ENCODE peak calls at places on chromosomes 13 and 19, in four cellular contexts. T is Calu3, P is left cardiac atrium, X is HFFc6. O is an unnamed sample.

GRCh38 chr19:58346961-58347929 is 6.0 kb downstream of the A1BG start:
- DNase-seq in P (peak), X (peak), T (no peak), O (peak)

GRCh38 chr13:113151745-113152707 is 6.4 kb upstream of the PROZ start:
- DNase-seq in X (peak), T (no peak), P (no peak), O (no peak)

GRCh38 chr13:36724141-36724540 is 50.3 kb downstream of the SERTM1 start:
- DNase-seq in T (no peak), X (no peak), P (no peak), O (no peak)

GRCh38 chr13:49400755-49401659 is 42.9 kb downstream of the CAB39L start:
- DNase-seq in T (peak), P (no peak), X (no peak), O (peak)

GRCh38 chr13:110471833-110472162 is 89.7 kb downstream of the RAB20 start:
- DNase-seq in T (no peak), P (peak), X (no peak), O (peak)

GRCh38 chr13:97141564-97142005 is 80.5 kb upstream of the MBNL2 start:
- DNase-seq in P (no peak), X (peak), T (peak), O (peak)

GRCh38 chr13:105307776-105308175 is 1227.7 kb downstream of the EFNB2 start:
- DNase-seq in P (no peak), T (no peak), X (no peak), O (no peak)

GRCh38 chr19:22545751-22546150 is 88.4 kb upstream of the ZNF492 start:
- DNase-seq in T (no peak), X (no peak), P (peak), O (no peak)

GRCh38 chr13:96020155-96020575 is 33.0 kb downstream of the UGGT2 start:
- DNase-seq in X (peak), T (peak), P (no peak), O (no peak)

GRCh38 chr19:5141278-5141925 is 172.5 kb downstream of the KDM4B start:
- DNase-seq in P (peak), T (no peak), X (no peak), O (no peak)

GRCh38 chr13:93079294-93079693 is 147.3 kb upstream of the GPC6 start:
- DNase-seq in P (no peak), T (no peak), X (no peak), O (no peak)

GRCh38 chr19:15280915-15281683 is 48.9 kb upstream of the EPHX3 start:
- DNase-seq in T (peak), P (peak), X (peak), O (peak)

GRCh38 chr13:80962855-80963254 is 621.9 kb upstream of the SPRY2 start:
- DNase-seq in X (no peak), T (no peak), P (no peak), O (no peak)